ENCODE peak calls at places on chromosomes 5 and 9, in four cellular contexts. B is fibroblast of mammary gland, A is foreskin fibroblast, L is right atrium auricular region. Z is an unnamed sample.

GRCh38 chr9:131960805-131961495 is 118.7 kb downstream of the MED27 start:
- DNase-seq in L (no peak), A (no peak), B (no peak), Z (no peak)

GRCh38 chr5:23994581-23995370 is 487.4 kb downstream of the PRDM9 start:
- DNase-seq in A (no peak), L (no peak), B (no peak), Z (no peak)

GRCh38 chr5:160171656-160172055 is 52.4 kb upstream of the PWWP2A start:
- DNase-seq in L (no peak), B (peak), A (no peak), Z (no peak)

GRCh38 chr5:120447706-120448239 is 16.3 kb upstream of the PRR16 start:
- DNase-seq in A (no peak), B (peak), L (no peak), Z (no peak)

GRCh38 chr5:114744406-114744805 is 382.5 kb downstream of the KCNN2 start:
- DNase-seq in B (no peak), L (no peak), A (no peak), Z (no peak)

GRCh38 chr5:41763096-41763495 is 107.1 kb downstream of the OXCT1 start:
- DNase-seq in A (peak), B (peak), L (no peak), Z (peak)

GRCh38 chr5:132753135-132753987 is 6.1 kb downstream of the CCNI2 start:
- DNase-seq in A (no peak), B (no peak), L (no peak), Z (no peak)

GRCh38 chr9:114552716-114553115 is 34.9 kb upstream of the ATP6V1G1 start:
- DNase-seq in L (no peak), A (no peak), B (peak), Z (no peak)

GRCh38 chr5:1226231-1226630 is 1.1 kb downstream of the SLC6A18 start:
- DNase-seq in B (no peak), A (no peak), L (no peak), Z (no peak)

GRCh38 chr9:137398561-137399468 is 24.1 kb downstream of the EXD3 start:
- DNase-seq in A (no peak), L (no peak), B (no peak), Z (no peak)

GRCh38 chr5:27240791-27241190 is 202.4 kb upstream of the CDH9 start:
- DNase-seq in A (no peak), B (no peak), L (no peak), Z (no peak)

GRCh38 chr5:97618721-97619120 is 435.7 kb upstream of the RIOK2 start:
- DNase-seq in A (peak), L (no peak), B (peak), Z (peak)

GRCh38 chr9:101226803-101227202 is 158.0 kb downstream of the BAAT start:
- DNase-seq in A (no peak), B (no peak), L (no peak), Z (no peak)

GRCh38 chr5:73119492-73120157 is 750 bp upstream of the TMEM171 start:
- DNase-seq in B (peak), A (no peak), L (no peak), Z (no peak)

GRCh38 chr5:172452398-172453205 is 1.7 kb downstream of the SH3PXD2B start:
- DNase-seq in L (no peak), B (peak), A (peak), Z (peak)

GRCh38 chr9:115058684-115059315 is 59.2 kb downstream of the TNC start:
- DNase-seq in A (peak), B (peak), L (no peak), Z (peak)

GRCh38 chr9:101460965-101461364 is 25.4 kb upstream of the ALDOB start:
- DNase-seq in A (no peak), B (no peak), L (no peak), Z (no peak)

GRCh38 chr5:149605998-149606721 is 24.9 kb downstream of the ARHGEF37 start:
- DNase-seq in L (peak), A (peak), B (peak), Z (peak)

GRCh38 chr5:122101636-122102285 is 23.7 kb upstream of the LOX start:
- DNase-seq in L (no peak), A (no peak), B (peak), Z (peak)

GRCh38 chr5:151020304-151021031 is at the start of gene GPX3:
- DNase-seq in B (no peak), A (no peak), L (peak), Z (peak)

GRCh38 chr5:93100433-93100832 is 480.6 kb downstream of the NR2F1-AS1 start:
- DNase-seq in B (peak), A (peak), L (no peak), Z (peak)

GRCh38 chr9:93096131-93096802 is at the start of gene CARD19:
- DNase-seq in A (no peak), B (no peak), L (peak), Z (peak)

GRCh38 chr5:60677831-60678664 is 21.9 kb downstream of the DEPDC1B start:
- DNase-seq in L (no peak), A (no peak), B (peak), Z (peak)

GRCh38 chr5:137727623-137728022 is 8.3 kb downstream of the KLHL3 start:
- DNase-seq in B (no peak), A (no peak), L (no peak), Z (no peak)

GRCh38 chr9:105425817-105426433 is 21.9 kb upstream of the FSD1L start:
- DNase-seq in B (peak), A (no peak), L (no peak), Z (peak)

GRCh38 chr9:89666364-89666763 is 61.6 kb downstream of the GADD45G start:
- DNase-seq in A (no peak), B (no peak), L (no peak), Z (no peak)

GRCh38 chr9:133818444-133818843 is 80.3 kb upstream of the SARDH start:
- DNase-seq in A (no peak), B (peak), L (no peak), Z (peak)

GRCh38 chr9:128575469-128575868 is 23.1 kb downstream of the SPTAN1 start:
- DNase-seq in A (no peak), L (no peak), B (peak), Z (peak)

GRCh38 chr5:149486726-149487635 is 64.3 kb downstream of the CSNK1A1 start:
- DNase-seq in A (no peak), L (no peak), B (peak), Z (peak)

GRCh38 chr9:71754151-71754550 is 14.2 kb downstream of the CEMIP2 start:
- DNase-seq in L (no peak), B (no peak), A (no peak), Z (no peak)

GRCh38 chr5:27124590-27124989 is 86.2 kb upstream of the CDH9 start:
- DNase-seq in B (peak), A (no peak), L (no peak), Z (peak)

GRCh38 chr9:16870606-16871357 is at the start of gene BNC2:
- DNase-seq in B (peak), A (peak), L (peak), Z (peak)

GRCh38 chr5:88602584-88602983 is 280.4 kb downstream of the MEF2C start:
- DNase-seq in A (no peak), B (no peak), L (no peak), Z (no peak)
- TF ChIP-seq CTCF in A (no peak), B (no peak), L (no peak), Z (peak)

GRCh38 chr5:180786398-180787005 is 16.1 kb downstream of the MGAT1 start:
- DNase-seq in B (peak), L (no peak), A (no peak), Z (no peak)

GRCh38 chr5:180784497-180785097 is 18.0 kb downstream of the MGAT1 start:
- DNase-seq in L (peak), B (peak), A (peak), Z (peak)

GRCh38 chr5:180787025-180787424 is 15.6 kb downstream of the MGAT1 start:
- DNase-seq in L (no peak), A (no peak), B (peak), Z (peak)

GRCh38 chr5:180785794-180786221 is 16.8 kb downstream of the MGAT1 start:
- DNase-seq in A (peak), B (peak), L (no peak), Z (peak)

DNA sequence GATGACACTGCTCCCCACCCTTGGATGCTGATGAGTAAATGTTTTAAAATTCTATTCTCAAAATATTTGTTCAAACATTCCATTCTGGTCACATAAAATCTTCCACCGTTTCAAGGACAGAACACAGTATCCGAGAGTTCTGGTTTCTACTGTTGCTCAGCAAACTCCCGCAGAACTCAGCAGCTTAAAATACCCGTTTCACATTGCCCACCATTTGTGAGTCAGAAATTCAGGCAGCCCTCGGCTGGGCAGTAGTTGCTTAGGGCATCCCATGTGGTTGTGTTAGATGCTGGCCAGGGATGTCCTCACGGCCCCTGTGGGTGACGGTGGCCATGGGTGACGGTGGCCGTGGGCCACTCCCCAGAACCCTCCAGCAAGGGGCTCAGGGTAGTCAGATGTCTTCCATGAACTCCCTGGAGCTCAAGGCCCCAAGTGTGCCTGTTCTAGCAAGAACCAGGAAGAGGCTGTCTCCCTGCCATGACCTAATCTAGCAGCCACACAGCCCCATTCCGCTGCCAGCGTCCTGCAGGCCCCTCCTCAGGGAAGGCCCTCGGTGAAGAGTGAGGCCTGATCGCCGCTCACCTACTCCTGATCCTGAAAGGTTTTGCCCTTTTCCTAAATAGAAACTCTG is 17.3 kb downstream of the MGAT1 start:
- DNase-seq in B (peak), A (peak), L (no peak), Z (peak)
- H3K4me3 ChIP-seq in B (no peak), A (peak), L (no peak), Z (peak)

GRCh38 chr5:63125862-63126261 is 547.2 kb downstream of the LRRC70 start:
- DNase-seq in A (no peak), B (peak), L (no peak), Z (peak)
- TF ChIP-seq CTCF in A (peak), B (peak), L (peak), Z (peak)

DNA sequence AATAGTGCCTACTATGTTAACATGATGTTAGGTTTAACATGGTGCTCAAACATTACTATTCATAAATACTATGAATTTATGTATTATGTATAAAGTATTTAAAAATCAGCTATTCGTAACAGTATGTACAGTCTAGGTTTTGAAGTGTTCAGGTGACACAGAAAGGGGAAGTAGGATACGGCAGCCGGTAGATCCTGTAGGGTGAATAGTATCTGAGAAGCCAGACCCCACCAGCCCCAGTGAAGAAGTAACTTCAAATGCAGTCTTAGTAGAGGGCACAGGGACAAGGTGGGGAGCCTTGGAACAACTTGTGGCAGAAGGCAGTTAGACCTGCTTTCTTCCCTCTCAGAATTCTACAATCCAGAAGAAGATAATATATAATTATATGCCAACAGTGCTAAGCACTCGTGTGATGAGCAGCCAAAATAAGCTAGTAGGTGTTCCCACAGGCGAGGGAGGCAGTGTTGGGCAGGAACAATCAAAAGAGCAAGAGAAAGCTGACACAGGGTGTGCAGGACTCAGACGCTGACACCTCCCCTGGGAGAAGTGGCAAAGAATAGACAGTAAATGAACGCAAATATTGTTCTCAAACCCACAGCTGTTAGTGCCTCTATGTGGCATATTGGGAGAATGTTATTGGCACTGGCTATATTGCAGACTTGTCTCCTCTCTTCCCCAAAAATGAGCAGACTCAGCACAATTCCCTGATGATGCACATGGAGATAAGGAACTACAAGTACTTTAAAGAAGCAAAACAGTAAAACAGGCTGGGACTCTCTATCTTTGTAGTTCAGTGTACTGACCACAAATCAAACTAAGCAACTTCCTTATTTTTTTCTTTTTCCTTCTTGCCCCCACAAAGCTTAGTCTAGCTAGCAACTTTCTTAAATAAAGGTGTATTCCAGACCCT is 4.6 kb downstream of the ZNF367 start:
- DNase-seq in B (no peak), A (no peak), L (no peak), Z (no peak)
- H3K4me3 ChIP-seq in B (no peak), A (no peak), L (no peak), Z (no peak)

GRCh38 chr5:34918025-34918424 is 2.5 kb downstream of the BRIX1 start:
- DNase-seq in B (no peak), A (no peak), L (no peak), Z (no peak)

GRCh38 chr5:34916518-34916917 is 1.0 kb downstream of the BRIX1 start:
- DNase-seq in L (no peak), B (no peak), A (no peak), Z (no peak)

GRCh38 chr5:34915856-34916192 is 313 bp downstream of the BRIX1 start:
- DNase-seq in A (no peak), B (no peak), L (no peak), Z (no peak)

GRCh38 chr5:34915139-34915855 is at the start of the genes BRIX1 and RAD1:
- DNase-seq in L (peak), B (peak), A (peak), Z (peak)

DNA sequence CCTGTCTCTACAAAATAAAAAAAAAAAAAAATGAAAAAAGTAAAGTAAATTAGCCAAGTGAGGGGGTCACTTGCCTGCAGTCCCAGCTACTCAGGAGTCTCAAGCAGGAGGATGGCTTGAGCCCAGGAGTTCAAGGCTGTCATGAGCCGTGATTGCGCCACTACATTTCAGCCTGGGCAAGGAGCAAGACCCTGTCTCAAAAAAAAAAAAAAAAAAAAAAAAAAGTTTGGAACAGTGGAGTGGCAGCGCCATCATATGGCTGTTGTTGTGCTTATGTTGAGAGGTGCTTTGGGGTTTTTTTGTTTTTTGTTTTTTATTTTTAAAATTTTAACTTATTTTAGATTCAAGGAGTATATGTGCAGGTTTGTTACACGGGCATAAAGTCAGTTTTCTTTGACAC is 3.6 kb downstream of the BRIX1 start:
- DNase-seq in B (no peak), A (no peak), L (no peak), Z (no peak)
- TF ChIP-seq CTCF in B (peak), A (peak), L (no peak), Z (peak)

GRCh38 chr9:36150529-36151305 is 14.2 kb downstream of the GLIPR2 start:
- DNase-seq in L (no peak), B (peak), A (peak), Z (peak)

GRCh38 chr9:36146666-36147065 is 10.1 kb downstream of the GLIPR2 start:
- DNase-seq in B (no peak), A (no peak), L (no peak), Z (no peak)

GRCh38 chr9:36149197-36149596 is 12.7 kb downstream of the GLIPR2 start:
- DNase-seq in L (no peak), A (peak), B (peak), Z (peak)

GRCh38 chr9:36147441-36148175 is 11.1 kb downstream of the GLIPR2 start:
- DNase-seq in B (no peak), A (no peak), L (no peak), Z (no peak)

DNA sequence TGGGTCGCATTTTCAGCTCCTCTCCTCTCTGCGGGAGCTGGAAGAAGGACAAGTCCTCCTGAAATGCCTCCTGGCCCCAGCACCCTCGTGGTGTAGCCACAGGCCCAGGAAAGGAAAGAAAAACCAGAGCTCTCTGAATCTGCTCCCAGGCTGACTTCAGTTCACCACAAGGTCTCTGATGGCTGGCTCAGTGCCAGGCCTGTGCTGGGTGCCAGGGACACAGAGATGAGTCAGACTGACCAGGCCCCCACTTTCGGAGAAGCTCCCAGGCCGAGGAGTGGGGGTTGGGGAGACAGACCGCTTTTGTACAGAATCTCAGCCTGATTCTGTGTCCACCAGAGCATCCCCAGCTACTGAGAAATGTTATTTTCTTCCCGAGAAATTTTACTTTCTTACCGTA is 12.1 kb downstream of the GLIPR2 start:
- DNase-seq in A (peak), L (peak), B (peak), Z (peak)
- H3K4me3 ChIP-seq in A (no peak), L (no peak), B (no peak), Z (peak)

GRCh38 chr5:129698661-129699060 is 49.2 kb upstream of the MINAR2 start:
- DNase-seq in A (no peak), L (no peak), B (peak), Z (no peak)
- TF ChIP-seq CTCF in A (peak), L (no peak), B (peak), Z (no peak)

GRCh38 chr9:129994947-129995346 is 48.0 kb downstream of the FNBP1 start:
- DNase-seq in A (no peak), B (no peak), L (no peak), Z (no peak)
- H3K4me3 ChIP-seq in A (no peak), B (no peak), L (no peak), Z (no peak)

DNA sequence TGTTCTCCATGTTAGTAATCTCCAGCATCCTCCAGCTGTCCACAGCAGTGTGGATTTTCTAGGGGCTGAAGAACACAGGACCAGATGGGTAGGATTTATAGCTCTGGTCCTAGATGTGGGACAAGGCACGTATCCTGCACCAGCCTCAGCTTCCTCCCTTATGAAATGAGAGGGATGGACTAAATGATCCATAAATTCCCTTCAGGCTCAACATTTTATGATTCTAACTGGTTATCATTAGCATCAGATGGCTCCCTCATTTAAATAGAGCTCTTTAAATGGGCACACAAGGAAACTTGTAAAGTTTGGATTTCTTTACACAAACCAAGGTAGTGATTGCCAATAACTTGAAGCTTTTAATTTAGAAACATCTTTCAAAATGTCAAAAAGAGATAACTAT is 97.7 kb downstream of the ESM1 start:
- DNase-seq in A (no peak), L (no peak), B (no peak), Z (no peak)
- TF ChIP-seq CTCF in A (no peak), L (no peak), B (no peak), Z (no peak)

Z was measured in AG10803.